ENCODE peak calls at places on chromosomes 2 and 18, in four cellular contexts. B is transverse colon, F is A549, X is tibial nerve. D is an unnamed sample.

GRCh38 chr2:10635430-10635829 is 54.3 kb downstream of the NOL10 start:
- DNase-seq in B (no peak), F (no peak), X (no peak), D (no peak)

GRCh38 chr18:56319953-56320352 is 318.4 kb downstream of the TXNL1 start:
- DNase-seq in B (no peak), F (no peak), X (no peak), D (no peak)

GRCh38 chr18:50009772-50010171 is 185.2 kb downstream of the MYO5B start:
- DNase-seq in B (peak; percentile 71), F (peak; percentile 37), X (no peak), D (no peak)

GRCh38 chr2:199163901-199164300 is 293.8 kb downstream of the SATB2 start:
- DNase-seq in B (no peak), F (no peak), X (no peak), D (no peak)

GRCh38 chr18:76496200-76496890 is 1.3 kb upstream of the ZNF516 start:
- DNase-seq in B (peak; percentile 72), F (peak; percentile 47), X (peak; percentile 62), D (peak; percentile 90)

GRCh38 chr18:64474751-64475150 is 325.9 kb upstream of the LINC00305 start:
- DNase-seq in B (no peak), F (no peak), X (no peak), D (no peak)

GRCh38 chr18:46071894-46072867 is at the start of gene PSTPIP2:
- DNase-seq in B (peak; percentile 71), F (no peak), X (peak; percentile 38), D (peak; percentile 84)

GRCh38 chr2:145654746-145655145 is 1134.8 kb upstream of the ZEB2 start:
- DNase-seq in B (no peak), F (no peak), X (no peak), D (no peak)

GRCh38 chr2:3500326-3500899 is 18.9 kb downstream of the ADI1 start:
- DNase-seq in B (no peak), F (no peak), X (no peak), D (no peak)

GRCh38 chr2:160294339-160294803 is 94.3 kb upstream of the ITGB6 start:
- DNase-seq in B (peak; percentile 29), F (peak; percentile 41), X (peak; percentile 50), D (peak; percentile 83)

GRCh38 chr2:240588006-240588655 is 1.6 kb downstream of the CAPN10 start:
- DNase-seq in B (no peak), F (no peak), X (no peak), D (peak; percentile 60)

GRCh38 chr2:14535156-14535555 is 97.4 kb upstream of the LRATD1 start:
- DNase-seq in B (no peak), F (no peak), X (no peak), D (no peak)

GRCh38 chr18:65942854-65943253 is 192.0 kb downstream of the CDH7 start:
- DNase-seq in B (no peak), F (no peak), X (no peak), D (no peak)

GRCh38 chr2:88220733-88221132 is 50.6 kb downstream of the THNSL2 start:
- DNase-seq in B (no peak), F (no peak), X (no peak), D (no peak)

GRCh38 chr2:150916997-150917396 is 344.7 kb downstream of the RBM43 start:
- DNase-seq in B (no peak), F (no peak), X (no peak), D (no peak)

GRCh38 chr2:63631501-63631900 is 42.7 kb downstream of the MDH1 start:
- DNase-seq in B (no peak), F (no peak), X (no peak), D (no peak)

GRCh38 chr2:41933585-41934322 is 114.1 kb upstream of the PKDCC start:
- DNase-seq in B (no peak), F (peak; percentile 88), X (no peak), D (no peak)

GRCh38 chr2:19929226-19929625 is 27.4 kb upstream of the TTC32 start:
- DNase-seq in B (no peak), F (no peak), X (no peak), D (no peak)

GRCh38 chr2:206266130-206267125 is 8.0 kb upstream of the ZDBF2 start:
- DNase-seq in B (no peak), F (no peak), X (no peak), D (no peak)

GRCh38 chr2:215917953-215918620 is 95.3 kb downstream of the MREG start:
- DNase-seq in B (no peak), F (peak; percentile 25), X (no peak), D (no peak)

GRCh38 chr2:2333076-2333475 is 2.0 kb upstream of the MYT1L start:
- DNase-seq in B (no peak), F (peak; percentile 9), X (no peak), D (no peak)

GRCh38 chr2:233399306-233400225 is 45.3 kb downstream of the DGKD start:
- DNase-seq in B (no peak), F (no peak), X (no peak), D (no peak)

GRCh38 chr2:214774108-214774507 is 35.4 kb downstream of the BARD1 start:
- DNase-seq in B (no peak), F (no peak), X (no peak), D (no peak)

GRCh38 chr18:68837665-68838390 is 39.9 kb downstream of the CCDC102B start:
- DNase-seq in B (no peak), F (no peak), X (no peak), D (no peak)

GRCh38 chr18:33440011-33440383 is 524 bp downstream of the CCDC178 start:
- DNase-seq in B (peak; percentile 18), F (peak; percentile 48), X (no peak), D (peak; percentile 66)

GRCh38 chr2:11224887-11225286 is 69.6 kb downstream of the SLC66A3 start:
- DNase-seq in B (no peak), F (no peak), X (no peak), D (no peak)

GRCh38 chr2:113174369-113174735 is 581 bp downstream of the PSD4 start:
- DNase-seq in B (no peak), F (no peak), X (no peak), D (no peak)

GRCh38 chr2:182248362-182248761 is 178.5 kb downstream of the PDE1A start:
- DNase-seq in B (no peak), F (no peak), X (no peak), D (no peak)

GRCh38 chr2:42978887-42979415 is 186.6 kb upstream of the HAAO start:
- DNase-seq in B (no peak), F (no peak), X (peak; percentile 4), D (peak; percentile 50)

GRCh38 chr2:110866496-110866895 is 134.1 kb downstream of the ACOXL start:
- DNase-seq in B (no peak), F (no peak), X (no peak), D (no peak)

GRCh38 chr2:74206180-74206688 is 7.8 kb downstream of the MTHFD2 start:
- DNase-seq in B (peak; percentile 69), F (no peak), X (no peak), D (no peak)
- TF ChIP-seq EP300 in B (no peak), F (no peak), X (no peak), D (peak; percentile 19)

GRCh38 chr18:13271512-13271911 is 53.0 kb downstream of the LDLRAD4 start:
- DNase-seq in B (no peak), F (no peak), X (no peak), D (no peak)

GRCh38 chr18:13276530-13277520 is 58.3 kb downstream of the LDLRAD4 start:
- DNase-seq in B (no peak), F (no peak), X (no peak), D (no peak)

GRCh38 chr18:13272411-13272810 is 53.9 kb downstream of the LDLRAD4 start:
- DNase-seq in B (no peak), F (no peak), X (no peak), D (no peak)

GRCh38 chr18:13275075-13275474 is 56.5 kb downstream of the LDLRAD4 start:
- DNase-seq in B (no peak), F (no peak), X (no peak), D (no peak)

GRCh38 chr18:13273800-13274199 is 55.2 kb downstream of the LDLRAD4 start:
- DNase-seq in B (no peak), F (no peak), X (no peak), D (no peak)
- H3K4me3 ChIP-seq in B (no peak overlapping the region), F (no peak overlapping the region), X (no peak overlapping the region), D (no peak overlapping the region)

GRCh38 chr2:67880291-67880761 is 182.5 kb downstream of the C1D start:
- DNase-seq in B (no peak), F (no peak), X (no peak), D (no peak)
- TF ChIP-seq CTCF in B (no peak), F (no peak), X (no peak), D (no peak)

GRCh38 chr18:79397830-79398761 is 2.4 kb downstream of the NFATC1 start:
- DNase-seq in B (no peak), F (no peak), X (no peak), D (peak; percentile 65)
- TF ChIP-seq EP300 in B (no peak), F (no peak), X (no peak), D (no peak)

DNA sequence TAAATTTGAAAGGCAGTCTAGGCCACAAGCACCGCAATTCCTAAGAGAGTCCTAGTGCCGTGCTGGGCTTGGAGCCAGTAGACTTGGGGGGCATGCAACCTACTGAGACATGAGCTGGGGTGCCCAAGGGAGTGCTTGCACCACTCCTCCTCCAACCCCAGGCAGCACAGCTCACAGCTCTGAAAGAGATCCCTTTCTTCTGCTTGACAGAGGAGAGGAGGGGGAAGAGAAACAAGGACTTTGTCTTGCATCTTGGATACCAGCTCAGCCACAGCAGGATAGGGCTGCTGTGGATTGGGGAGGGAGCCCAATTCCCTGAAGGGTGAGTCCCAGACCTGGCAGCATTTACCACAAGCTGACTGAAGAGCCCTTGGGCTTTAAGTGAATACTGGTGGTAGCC is 134.6 kb downstream of the TMEM131 start:
- DNase-seq in B (no peak), F (no peak), X (no peak), D (no peak)
- H3K4me3 ChIP-seq in B (no peak overlapping the region), F (no peak overlapping the region), X (no peak overlapping the region), D (no peak overlapping the region)

DNA sequence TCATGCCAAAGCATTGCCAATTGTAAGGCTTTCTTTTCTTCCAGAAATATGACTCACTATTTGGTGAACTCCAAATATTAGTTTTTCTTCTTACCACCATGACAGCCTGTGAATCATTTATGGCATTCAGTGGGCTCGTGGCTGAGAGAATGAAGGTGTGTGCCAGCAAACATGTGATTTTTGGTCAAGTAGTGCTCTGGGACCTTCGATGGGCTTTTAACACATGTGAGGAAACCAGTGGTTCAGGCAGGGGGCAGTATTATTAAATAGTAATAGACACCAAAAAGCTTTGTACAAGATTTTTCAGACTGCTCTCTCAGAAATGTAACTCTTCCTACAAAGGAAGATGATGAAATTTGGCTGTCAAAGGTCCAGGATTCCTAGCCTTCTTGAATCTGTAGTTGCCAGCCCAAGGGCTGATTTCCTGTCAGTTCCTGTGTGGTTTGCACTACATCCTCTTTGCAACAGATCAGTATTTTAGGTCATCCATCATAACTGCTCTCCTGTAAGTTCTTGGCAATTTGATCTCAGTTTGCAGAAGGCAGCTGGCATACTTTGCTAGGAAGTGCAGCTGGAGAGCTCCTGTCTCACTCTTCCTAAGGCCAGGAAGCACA is 64.3 kb downstream of the BABAM2 start:
- DNase-seq in B (peak; percentile 27), F (peak; percentile 96), X (peak; percentile 22), D (peak; percentile 80)
- TF ChIP-seq CTCF in B (no peak), F (peak; percentile 82), X (peak; percentile 49), D (no peak)

D was measured in sigmoid colon.